ENCODE peak calls at places on chromosomes 6 and 20, in four cellular contexts. Y is HepG2, J is WTC11, S is K562. D is an unnamed sample.

GRCh38 chr6:132320007-132320406 is 81.3 kb downstream of the MOXD1 start:
- DNase-seq in J (no peak), Y (no peak), S (no peak), D (no peak)

GRCh38 chr6:75283907-75284284 is 696 bp downstream of the TMEM30A start:
- DNase-seq in S (peak; percentile 8), Y (no peak), J (no peak), D (no peak)

GRCh38 chr6:18126116-18126515 is 3.6 kb upstream of the NHLRC1 start:
- DNase-seq in J (no peak), S (no peak), Y (no peak), D (no peak)

GRCh38 chr6:26232950-26233607 is 131.9 kb upstream of the BTN3A2 start:
- DNase-seq in J (no peak), Y (no peak), S (no peak), D (peak; percentile 55)

GRCh38 chr6:34342247-34342646 is 50.2 kb downstream of the NUDT3 start:
- DNase-seq in J (no peak), Y (no peak), S (no peak), D (no peak)

GRCh38 chr20:37552415-37552814 is 24.7 kb upstream of the BLCAP start:
- DNase-seq in J (no peak), Y (no peak), S (no peak), D (no peak)

GRCh38 chr6:151753581-151753980 is 53.9 kb upstream of the ESR1 start:
- DNase-seq in Y (no peak), S (no peak), J (no peak), D (no peak)

GRCh38 chr20:26163890-26164289 is 467.2 kb upstream of the ZNF337 start:
- DNase-seq in S (no peak), Y (no peak), J (no peak), D (no peak)

GRCh38 chr20:11822116-11822794 is 95.4 kb upstream of the BTBD3 start:
- DNase-seq in J (no peak), S (no peak), Y (no peak), D (no peak)

GRCh38 chr6:166466178-166467122 is 83.7 kb upstream of the MPC1 start:
- DNase-seq in J (no peak), Y (no peak), S (no peak), D (no peak)

GRCh38 chr6:163417595-163417994 is 3.1 kb downstream of the QKI start:
- DNase-seq in J (no peak), S (no peak), Y (no peak), D (no peak)

GRCh38 chr20:38725959-38726848 is 1.9 kb downstream of the SLC32A1 start:
- DNase-seq in S (peak; percentile 74), Y (peak; percentile 75), J (peak; percentile 94), D (no peak)

GRCh38 chr6:26520088-26520839 is 17.9 kb upstream of the HMGN4 start:
- DNase-seq in J (peak; percentile 49), S (no peak), Y (peak; percentile 56), D (no peak)

GRCh38 chr6:154615483-154616025 is 105.1 kb upstream of the CNKSR3 start:
- DNase-seq in Y (peak; percentile 35), S (peak; percentile 67), J (peak; percentile 24), D (no peak)

GRCh38 chr20:36872857-36873256 is 3.1 kb upstream of the TLDC2 start:
- DNase-seq in J (no peak), Y (no peak), S (no peak), D (no peak)

GRCh38 chr20:63172726-63173125 is 43.2 kb downstream of the YTHDF1 start:
- DNase-seq in J (peak; percentile 74), Y (peak; percentile 52), S (peak; percentile 79), D (no peak)
- TF ChIP-seq CREM in J (no peak), Y (no peak), S (no peak), D (no peak)

GRCh38 chr20:54292186-54292585 is 84.3 kb downstream of the PFDN4 start:
- DNase-seq in J (no peak), Y (no peak), S (no peak), D (no peak)
- TF ChIP-seq CREM in J (no peak), Y (no peak), S (no peak), D (no peak)

GRCh38 chr6:167855825-167856425 is 29.2 kb downstream of the AFDN start:
- DNase-seq in S (peak; percentile 54), Y (peak; percentile 96), J (no peak), D (no peak)
- TF ChIP-seq CREM in S (peak; percentile 74), Y (no peak), J (no peak), D (no peak)

DNA sequence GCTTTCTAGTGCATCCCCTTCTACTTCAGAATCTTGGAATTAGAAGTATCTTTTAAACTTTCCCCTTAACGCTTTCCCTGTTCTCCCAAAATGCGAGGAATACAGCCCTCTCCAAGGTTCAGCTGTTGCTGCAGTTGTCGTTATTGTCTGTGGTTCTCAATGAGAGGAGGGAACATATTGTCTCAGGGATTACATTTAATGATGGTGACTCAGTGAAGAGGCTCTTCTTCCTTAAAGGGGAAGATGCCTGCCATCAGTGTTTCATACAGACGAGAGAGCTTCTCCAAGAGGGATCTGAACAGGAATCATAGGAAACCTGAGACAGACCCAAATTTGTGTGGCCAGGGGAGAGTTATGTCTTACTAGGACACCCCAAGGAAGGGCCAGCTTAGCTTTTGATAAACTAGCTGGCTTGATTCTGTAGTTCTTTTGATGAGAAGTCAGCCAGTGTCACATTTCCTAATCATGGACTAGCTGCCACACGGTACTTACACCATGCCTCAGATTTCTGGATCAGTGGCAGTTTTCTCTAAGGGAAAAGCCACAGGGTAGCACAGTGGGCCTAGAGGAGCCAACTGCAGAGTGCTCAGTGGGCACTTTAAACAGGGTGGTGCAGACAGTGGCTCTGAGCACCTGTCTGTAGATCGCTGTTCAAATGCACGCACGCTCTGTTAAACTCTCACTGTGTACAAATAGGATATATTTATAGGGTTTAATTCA is 59.7 kb upstream of the TMEM181 start:
- DNase-seq in S (no peak), J (no peak), Y (no peak), D (no peak)
- TF ChIP-seq CREM in S (no peak), J (no peak), Y (no peak), D (no peak)

DNA sequence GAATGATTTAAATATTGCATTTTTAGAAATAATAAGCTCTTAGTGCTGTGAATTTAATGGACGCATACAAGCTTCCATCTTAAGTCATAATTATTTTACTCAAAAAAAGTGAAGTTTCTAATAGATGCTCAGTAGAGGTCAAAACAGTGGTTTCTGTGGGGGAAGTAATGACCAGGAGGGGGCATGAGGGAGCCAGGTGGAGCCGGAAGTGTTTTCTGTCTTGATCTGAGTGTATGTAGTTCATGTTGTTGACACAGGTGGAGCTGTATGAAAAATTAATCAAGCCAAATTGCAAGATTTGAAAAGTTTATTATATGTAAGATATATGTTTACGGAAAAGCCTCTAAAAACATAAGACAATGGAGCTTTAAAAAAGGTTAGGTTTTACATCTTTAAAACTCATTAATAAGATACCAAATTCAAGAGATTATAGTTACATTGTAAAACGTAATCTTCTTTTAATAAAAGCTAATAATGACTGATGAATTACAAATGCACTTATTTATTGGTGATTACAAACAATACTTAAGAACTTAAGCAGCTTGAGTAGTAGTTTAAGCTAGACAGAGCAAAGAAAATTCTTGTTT is 68.0 kb downstream of the PLAGL1 start:
- DNase-seq in S (peak; percentile 90), J (peak; percentile 63), Y (peak; percentile 59), D (peak; percentile 30)
- TF ChIP-seq CREM in S (no peak), J (no peak), Y (no peak), D (no peak)

GRCh38 chr20:51700809-51701285 is 67.3 kb downstream of the ATP9A start:
- DNase-seq in J (peak; percentile 35), Y (peak; percentile 75), S (peak; percentile 43), D (no peak)
- TF ChIP-seq CREM in J (no peak), Y (no peak), S (no peak), D (no peak)

DNA sequence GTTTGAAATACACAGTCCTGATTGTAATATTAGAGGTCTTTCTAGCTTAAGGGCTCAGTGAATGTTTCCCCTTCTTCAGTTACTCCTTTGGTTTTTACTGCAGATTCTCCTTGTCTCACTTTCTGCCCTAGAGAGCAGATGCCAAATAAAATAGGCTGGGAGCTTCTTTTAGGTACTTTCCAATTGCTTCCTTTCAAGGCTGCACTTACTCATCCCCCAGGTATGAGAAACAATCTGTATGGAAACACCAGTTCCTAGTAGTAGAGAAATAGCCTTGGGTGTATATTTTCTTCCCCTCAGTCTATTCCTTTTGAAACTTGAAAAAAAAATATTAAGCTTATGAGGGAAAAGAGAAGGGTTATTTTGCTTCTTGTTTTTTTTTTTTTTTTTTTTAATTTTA is 139.7 kb downstream of the PAK5 start:
- DNase-seq in Y (no peak), S (no peak), J (no peak), D (no peak)
- TF ChIP-seq CREM in Y (no peak), S (no peak), J (no peak), D (no peak)

GRCh38 chr6:17015551-17016381 is 86.1 kb upstream of the STMND1 start:
- DNase-seq in Y (no peak), S (peak; percentile 17), J (peak; percentile 58), D (no peak)

GRCh38 chr6:17015144-17015543 is 86.7 kb upstream of the STMND1 start:
- DNase-seq in Y (no peak), J (no peak), S (no peak), D (peak; percentile 13)

GRCh38 chr6:17012421-17013225 is 89.2 kb upstream of the STMND1 start:
- DNase-seq in J (peak; percentile 35), S (no peak), Y (no peak), D (no peak)

GRCh38 chr6:17011985-17012384 is 89.9 kb upstream of the STMND1 start:
- DNase-seq in Y (no peak), S (no peak), J (no peak), D (no peak)

DNA sequence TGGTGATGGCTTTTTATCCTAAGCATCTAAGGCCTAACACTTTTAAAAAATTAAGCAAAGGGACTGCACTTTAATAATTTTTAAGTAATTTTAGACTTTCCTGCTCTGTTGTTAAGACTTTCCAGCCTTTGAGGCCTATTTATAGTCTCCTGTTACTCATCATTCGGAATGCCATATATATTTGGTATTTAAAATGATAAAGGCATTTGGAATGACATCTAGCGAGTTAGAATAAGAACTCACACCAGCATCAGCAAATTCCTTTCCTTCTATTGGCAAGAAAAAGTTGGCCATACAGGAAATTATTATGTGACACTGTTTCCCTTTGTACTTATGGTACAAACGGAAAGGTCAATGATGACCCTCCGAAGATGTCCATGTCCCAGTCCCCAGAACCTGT is 88.1 kb upstream of the STMND1 start:
- DNase-seq in Y (no peak), J (no peak), S (no peak), D (no peak)
- TF ChIP-seq CREM in Y (no peak), J (no peak), S (no peak), D (no peak)

GRCh38 chr6:55869731-55870130 is 5.7 kb downstream of the BMP5 start:
- DNase-seq in J (no peak), S (no peak), Y (no peak), D (no peak)
- TF ChIP-seq CREM in J (no peak), S (no peak), Y (no peak), D (no peak)

GRCh38 chr6:56399250-56399671 is 151.9 kb upstream of the COL21A1 start:
- DNase-seq in Y (peak; percentile 93), J (no peak), S (no peak), D (no peak)
- TF ChIP-seq CREM in Y (no peak), J (no peak), S (no peak), D (no peak)

D was measured in GM12878.